ENCODE peak calls at places on chromosomes 2 and 18, in four cellular contexts. F is small intestine, N is left lung, G is left cardiac atrium. C is an unnamed sample.

GRCh38 chr2:21646449-21646848 is 522.7 kb downstream of the TDRD15 start:
- DNase-seq in F (no peak), N (no peak), G (no peak), C (no peak)

GRCh38 chr2:98757904-98758421 is 27.0 kb upstream of the MGAT4A start:
- DNase-seq in F (peak), N (peak), G (peak), C (peak)

GRCh38 chr2:30037016-30037415 is 109.8 kb upstream of the YPEL5 start:
- DNase-seq in F (no peak), N (no peak), G (no peak), C (no peak)

GRCh38 chr18:48782381-48782841 is 168.4 kb downstream of the SMAD7 start:
- DNase-seq in F (no peak), N (no peak), G (peak), C (peak)

GRCh38 chr2:219576505-219577388 is 4.6 kb downstream of the INHA start:
- DNase-seq in F (no peak), N (no peak), G (no peak), C (peak)

GRCh38 chr2:219609149-219609750 is 11.6 kb downstream of the STK11IP start:
- DNase-seq in F (no peak), N (no peak), G (no peak), C (no peak)

GRCh38 chr2:118812530-118812929 is 34.9 kb downstream of the EN1 start:
- DNase-seq in F (no peak), N (no peak), G (no peak), C (no peak)

GRCh38 chr2:137117385-137117784 is 352.0 kb downstream of the THSD7B start:
- DNase-seq in F (no peak), N (no peak), G (no peak), C (no peak)

GRCh38 chr18:62554083-62554815 is 31.4 kb downstream of the ZCCHC2 start:
- DNase-seq in F (peak), N (no peak), G (no peak), C (no peak)

GRCh38 chr18:3441290-3441689 is 8.7 kb upstream of the TGIF1 start:
- DNase-seq in F (peak), N (no peak), G (peak), C (no peak)

GRCh38 chr18:111292-112014 is 46.9 kb upstream of the USP14 start:
- DNase-seq in F (peak), N (peak), G (peak), C (peak)

C was measured in aorta.